ENCODE peak calls at places on chromosomes 12 and 14, in seven cellular contexts. U is breast epithelium, T is IMR-90, J is upper lobe of left lung, X is heart left ventricle, S is A549, M is testis. G is an unnamed sample.

GRCh38 chr12:127273621-127274020 is 993.3 kb upstream of the TMEM132C start:
- DNase-seq in M (no peak), T (peak; percentile 55), J (no peak), X (no peak), S (no peak), U (no peak), G (no peak)

GRCh38 chr14:106286697-106287290 is 760.4 kb downstream of the TMEM121 start:
- DNase-seq in S (peak; percentile 7), M (peak; percentile 66), X (no peak), T (no peak), U (no peak), J (no peak), G (no peak)

GRCh38 chr12:95099270-95099790 is 25.9 kb upstream of the NR2C1 start:
- DNase-seq in M (no peak), U (no peak), J (no peak), X (no peak), T (no peak), S (no peak), G (no peak)

GRCh38 chr14:69877492-69877891 is 1.7 kb upstream of the SMOC1 start:
- DNase-seq in S (peak; percentile 51), X (no peak), T (peak; percentile 74), U (no peak), J (no peak), M (peak; percentile 39), G (no peak)

GRCh38 chr12:57729321-57729844 is 9.2 kb downstream of the AGAP2 start:
- DNase-seq in M (no peak), J (no peak), X (no peak), S (no peak), T (no peak), U (no peak), G (no peak)

GRCh38 chr14:104196461-104197180 is 58.2 kb downstream of the KIF26A start:
- DNase-seq in T (no peak), M (no peak), X (no peak), U (no peak), J (no peak), S (no peak), G (no peak)

GRCh38 chr12:112735296-112735695 is 56.3 kb upstream of the RPH3A start:
- DNase-seq in U (no peak), M (no peak), J (no peak), T (no peak), S (no peak), X (no peak), G (no peak)

GRCh38 chr12:4261655-4262054 is 11.9 kb upstream of the CCND2 start:
- DNase-seq in T (no peak), U (no peak), X (no peak), M (no peak), S (no peak), J (no peak), G (no peak)

GRCh38 chr14:70698288-70698687 is 56.6 kb downstream of the TTC9 start:
- DNase-seq in M (no peak), T (peak; percentile 19), S (peak; percentile 56), X (peak; percentile 25), U (no peak), J (peak; percentile 70), G (no peak)

GRCh38 chr14:91749857-91750256 is 18.0 kb upstream of the CATSPERB start:
- DNase-seq in U (no peak), T (no peak), X (no peak), J (no peak), S (no peak), M (no peak), G (no peak)
- TF ChIP-seq CTCF in U (no peak), T (no peak), X (no peak), J (no peak), S (no peak), M (no peak), G (no peak)

DNA sequence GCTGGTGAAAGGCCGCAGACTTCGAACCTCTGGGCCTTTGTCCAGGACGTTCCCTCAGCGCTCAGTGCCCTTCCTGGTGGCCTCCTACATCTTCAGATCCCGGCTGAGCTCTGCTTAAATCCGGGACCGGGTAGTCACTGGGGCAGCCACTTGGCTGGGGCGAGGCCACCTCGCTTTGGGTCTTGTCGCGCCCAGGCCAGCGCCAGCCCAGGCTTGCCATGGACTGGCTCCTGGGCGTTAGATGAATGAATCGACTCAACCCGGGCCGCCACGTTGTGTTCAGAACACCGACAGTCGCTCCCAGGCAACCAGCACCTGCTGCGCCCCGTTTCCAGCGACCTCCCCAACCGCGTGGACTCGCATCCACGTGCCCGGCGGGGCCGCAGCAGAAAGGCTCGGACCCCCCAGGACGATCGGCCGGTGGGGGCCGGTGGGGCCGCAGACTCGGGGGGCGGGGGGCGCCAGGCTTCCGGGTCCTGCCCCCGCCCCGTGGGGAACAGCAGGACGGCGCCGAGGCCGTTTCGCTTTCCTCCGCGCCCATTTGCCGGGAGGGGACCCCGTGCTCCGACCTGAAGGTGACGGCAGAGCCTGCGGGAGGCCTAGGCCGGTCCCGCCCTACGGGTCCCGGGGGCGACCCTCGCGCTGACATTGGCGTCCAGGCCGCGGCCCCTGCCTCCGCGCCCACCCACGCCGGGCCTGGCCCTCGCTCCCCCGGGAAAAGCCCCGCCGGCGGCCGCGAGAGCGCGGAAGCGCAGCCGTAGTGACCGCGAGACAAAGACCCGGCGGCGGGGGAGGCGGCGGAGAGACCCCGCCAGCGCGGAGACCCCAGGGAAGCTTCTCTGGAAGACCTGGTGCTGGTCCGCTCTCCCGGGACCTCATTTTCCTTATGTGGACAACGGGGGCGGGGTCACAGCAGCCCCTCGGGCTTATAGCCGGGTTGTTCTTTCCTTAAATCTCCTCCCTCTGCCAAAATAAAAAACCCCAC is 37.3 kb upstream of the RCOR1 start:
- DNase-seq in S (no peak), U (no peak), X (peak; percentile 51), J (peak; percentile 73), M (peak; percentile 51), T (no peak), G (peak; percentile 39)
- H3K4me3 ChIP-seq in S (no peak overlapping the region), U (peak overlapping the region; percentile 84), X (peak overlapping the region; percentile 59), J (peak overlapping the region; percentile 45), M (peak overlapping the region; percentile 87), T (peak overlapping the region; percentile 73), G (peak overlapping the region; percentile 54)

DNA sequence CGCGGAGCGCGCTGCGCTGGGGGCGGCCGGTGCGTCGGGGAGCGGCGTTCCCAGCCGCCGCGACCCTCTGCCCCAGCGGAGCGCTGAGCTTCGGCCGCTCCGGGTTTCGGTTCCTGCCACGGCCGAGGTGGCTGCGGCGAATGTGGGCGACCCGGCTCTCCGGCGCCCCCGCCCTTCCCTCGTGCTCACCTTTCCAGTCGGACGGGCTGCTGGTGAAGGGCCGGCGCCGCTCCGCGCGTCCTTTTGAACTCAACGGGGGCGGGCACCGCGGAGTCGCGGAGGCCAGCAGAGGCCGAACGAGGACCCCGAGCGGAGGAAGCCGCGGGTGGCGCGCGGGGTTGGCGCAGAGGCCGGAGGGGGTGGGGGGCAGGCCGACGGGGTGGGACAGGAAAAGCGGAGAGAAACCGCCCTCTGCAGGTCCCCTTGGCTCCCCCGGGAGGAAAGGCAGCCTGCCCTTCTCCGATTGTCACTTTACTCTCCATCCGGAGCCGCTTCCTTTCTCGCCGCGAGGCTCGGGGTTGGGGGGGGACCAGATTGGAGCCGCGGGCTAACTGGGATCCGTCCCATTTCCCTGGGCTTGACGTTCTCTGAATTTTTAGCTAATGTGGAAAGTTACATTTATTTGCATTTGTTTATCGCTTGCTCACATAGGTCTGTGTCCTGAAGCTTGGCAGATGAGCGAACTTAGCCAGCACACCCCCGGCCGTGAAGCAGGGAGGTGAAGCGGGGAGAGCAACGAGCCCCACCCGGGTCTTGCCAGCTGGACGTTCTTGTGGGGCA is at the start of gene SMAGP:
- DNase-seq in U (peak; percentile 69), T (peak; percentile 21), X (peak; percentile 77), J (peak; percentile 83), S (peak; percentile 68), M (peak; percentile 48), G (peak; percentile 42)
- TF ChIP-seq POLR2A in U (no peak), T (peak; percentile 33), X (no peak), J (no peak), S (peak; percentile 6), M (no peak), G (no peak)

GRCh38 chr12:7905071-7905470 is 30.9 kb downstream of the SLC2A3 start:
- DNase-seq in T (no peak), U (no peak), S (no peak), X (no peak), M (no peak), J (no peak), G (no peak)

DNA sequence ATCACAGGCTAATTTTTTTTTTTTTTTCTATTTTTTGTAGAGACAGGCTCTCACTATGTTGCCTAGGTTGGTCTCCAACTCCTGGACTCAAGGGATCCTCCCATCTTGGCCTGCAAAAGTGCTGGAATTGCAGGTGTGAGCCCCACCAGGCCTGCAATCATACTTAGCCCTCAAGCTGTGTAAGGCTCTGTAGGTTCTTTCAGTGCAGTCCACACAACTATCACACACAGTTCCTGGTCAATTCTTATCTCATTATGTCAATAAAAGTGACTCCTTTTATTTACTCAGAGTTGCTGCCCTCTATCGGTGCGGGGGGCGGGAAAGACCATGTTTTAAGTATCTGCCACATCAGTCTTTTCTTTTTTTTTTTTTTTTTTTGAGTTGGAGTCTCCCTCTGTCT is 29.0 kb downstream of the SLC2A3 start:
- DNase-seq in S (peak; percentile 93), J (no peak), X (no peak), M (peak; percentile 22), U (no peak), T (peak; percentile 61), G (peak; percentile 49)
- TF ChIP-seq CTCF in S (peak; percentile 53), J (no peak), X (no peak), M (no peak), U (no peak), T (peak; percentile 52), G (no peak)

GRCh38 chr14:28944605-28945004 is 178.0 kb downstream of the FOXG1 start:
- DNase-seq in J (no peak), S (no peak), M (no peak), X (no peak), U (no peak), T (no peak), G (no peak)
- H3K4me3 ChIP-seq in J (no peak overlapping the region), S (no peak overlapping the region), M (no peak overlapping the region), X (no peak overlapping the region), U (no peak overlapping the region), T (no peak overlapping the region), G (no peak overlapping the region)